ENCODE peak calls at places on chromosomes 3 and 15, in ten cellular contexts. One of them, this sample, is unnamed.

GRCh38 chr3:172213765-172214358 is 174.5 kb downstream of the FNDC3B start:
- DNase-seq in COR-L47: peak
- DNase-seq in anterior cingulate cortex: no peak
- DNase-seq in LoVo: no peak
- DNase-seq in LHCN-M2: no peak
- DNase-seq in stimulated activated CD8-positive, alpha-beta memory T cell treated with anti-CD3 and anti-CD28 coated beads, Interleukin-15, amount 100 ng/mL, for 48 hours: no peak
- DNase-seq in H7: no peak
- DNase-seq in endodermal cell: no peak
- DNase-seq in endothelial cell: no peak
- DNase-seq in HTR-8/SVneo: no peak
- DNase-seq in this sample: no peak

GRCh38 chr3:34008191-34008590 is 209.8 kb downstream of the PDCD6IP start:
- DNase-seq in COR-L47: no peak
- DNase-seq in anterior cingulate cortex: no peak
- DNase-seq in LoVo: no peak
- DNase-seq in LHCN-M2: peak
- DNase-seq in stimulated activated CD8-positive, alpha-beta memory T cell treated with anti-CD3 and anti-CD28 coated beads, Interleukin-15, amount 100 ng/mL, for 48 hours: no peak
- DNase-seq in H7: peak
- DNase-seq in endodermal cell: peak
- DNase-seq in endothelial cell: no peak
- DNase-seq in HTR-8/SVneo: no peak
- DNase-seq in this sample: no peak

GRCh38 chr3:98954242-98954641 is 52.7 kb upstream of the DCBLD2 start:
- DNase-seq in COR-L47: no peak
- DNase-seq in anterior cingulate cortex: no peak
- DNase-seq in LoVo: no peak
- DNase-seq in LHCN-M2: no peak
- DNase-seq in stimulated activated CD8-positive, alpha-beta memory T cell treated with anti-CD3 and anti-CD28 coated beads, Interleukin-15, amount 100 ng/mL, for 48 hours: no peak
- DNase-seq in H7: no peak
- DNase-seq in endodermal cell: no peak
- DNase-seq in endothelial cell: no peak
- DNase-seq in HTR-8/SVneo: no peak
- DNase-seq in this sample: no peak

GRCh38 chr15:65916664-65917406 is 47.5 kb downstream of the RAB11A start:
- DNase-seq in COR-L47: peak
- DNase-seq in anterior cingulate cortex: peak
- DNase-seq in LoVo: peak
- DNase-seq in LHCN-M2: peak
- DNase-seq in stimulated activated CD8-positive, alpha-beta memory T cell treated with anti-CD3 and anti-CD28 coated beads, Interleukin-15, amount 100 ng/mL, for 48 hours: peak
- DNase-seq in H7: peak
- DNase-seq in endodermal cell: peak
- DNase-seq in endothelial cell: peak
- DNase-seq in HTR-8/SVneo: peak
- DNase-seq in this sample: peak

GRCh38 chr15:79689030-79689429 is 207.8 kb downstream of the MTHFS start:
- DNase-seq in COR-L47: no peak
- DNase-seq in anterior cingulate cortex: no peak
- DNase-seq in LoVo: no peak
- DNase-seq in LHCN-M2: no peak
- DNase-seq in stimulated activated CD8-positive, alpha-beta memory T cell treated with anti-CD3 and anti-CD28 coated beads, Interleukin-15, amount 100 ng/mL, for 48 hours: no peak
- DNase-seq in H7: no peak
- DNase-seq in endodermal cell: no peak
- DNase-seq in endothelial cell: no peak
- DNase-seq in HTR-8/SVneo: no peak
- DNase-seq in this sample: no peak

GRCh38 chr15:91515188-91515754 is 338.2 kb upstream of the SLCO3A1 start:
- DNase-seq in COR-L47: no peak
- DNase-seq in anterior cingulate cortex: no peak
- DNase-seq in LoVo: no peak
- DNase-seq in LHCN-M2: no peak
- DNase-seq in stimulated activated CD8-positive, alpha-beta memory T cell treated with anti-CD3 and anti-CD28 coated beads, Interleukin-15, amount 100 ng/mL, for 48 hours: no peak
- DNase-seq in H7: no peak
- DNase-seq in endodermal cell: no peak
- DNase-seq in endothelial cell: no peak
- DNase-seq in HTR-8/SVneo: no peak
- DNase-seq in this sample: no peak

GRCh38 chr3:85574306-85574705 is 615.5 kb downstream of the CADM2 start:
- DNase-seq in COR-L47: no peak
- DNase-seq in anterior cingulate cortex: no peak
- DNase-seq in LoVo: no peak
- DNase-seq in LHCN-M2: no peak
- DNase-seq in stimulated activated CD8-positive, alpha-beta memory T cell treated with anti-CD3 and anti-CD28 coated beads, Interleukin-15, amount 100 ng/mL, for 48 hours: no peak
- DNase-seq in H7: no peak
- DNase-seq in endodermal cell: no peak
- DNase-seq in endothelial cell: no peak
- DNase-seq in HTR-8/SVneo: no peak
- DNase-seq in this sample: no peak

GRCh38 chr15:89167267-89168176 is 53.9 kb downstream of the RLBP1 start:
- DNase-seq in COR-L47: no peak
- DNase-seq in anterior cingulate cortex: no peak
- DNase-seq in LoVo: peak
- DNase-seq in LHCN-M2: peak
- DNase-seq in stimulated activated CD8-positive, alpha-beta memory T cell treated with anti-CD3 and anti-CD28 coated beads, Interleukin-15, amount 100 ng/mL, for 48 hours: peak
- DNase-seq in H7: no peak
- DNase-seq in endodermal cell: peak
- DNase-seq in endothelial cell: no peak
- DNase-seq in HTR-8/SVneo: peak
- DNase-seq in this sample: no peak

GRCh38 chr3:46860381-46861292 is 2.6 kb downstream of the MYL3 start:
- DNase-seq in COR-L47: no peak
- DNase-seq in anterior cingulate cortex: no peak
- DNase-seq in LoVo: peak
- DNase-seq in LHCN-M2: no peak
- DNase-seq in stimulated activated CD8-positive, alpha-beta memory T cell treated with anti-CD3 and anti-CD28 coated beads, Interleukin-15, amount 100 ng/mL, for 48 hours: no peak
- DNase-seq in H7: no peak
- DNase-seq in endodermal cell: peak
- DNase-seq in endothelial cell: peak
- DNase-seq in HTR-8/SVneo: no peak
- DNase-seq in this sample: peak

GRCh38 chr15:81575436-81576123 is 201.6 kb upstream of the TMC3 start:
- DNase-seq in COR-L47: peak
- DNase-seq in anterior cingulate cortex: peak
- DNase-seq in LoVo: no peak
- DNase-seq in LHCN-M2: no peak
- DNase-seq in stimulated activated CD8-positive, alpha-beta memory T cell treated with anti-CD3 and anti-CD28 coated beads, Interleukin-15, amount 100 ng/mL, for 48 hours: no peak
- DNase-seq in H7: no peak
- DNase-seq in endodermal cell: no peak
- DNase-seq in endothelial cell: no peak
- DNase-seq in HTR-8/SVneo: no peak
- DNase-seq in this sample: no peak

GRCh38 chr15:32730677-32731654 is 13.2 kb downstream of the GREM1 start:
- DNase-seq in COR-L47: no peak
- DNase-seq in anterior cingulate cortex: no peak
- DNase-seq in LoVo: peak
- DNase-seq in LHCN-M2: no peak
- DNase-seq in stimulated activated CD8-positive, alpha-beta memory T cell treated with anti-CD3 and anti-CD28 coated beads, Interleukin-15, amount 100 ng/mL, for 48 hours: no peak
- DNase-seq in H7: peak
- DNase-seq in endodermal cell: peak
- DNase-seq in endothelial cell: peak
- DNase-seq in HTR-8/SVneo: no peak
- DNase-seq in this sample: peak

GRCh38 chr3:139230391-139230790 is 113.4 kb upstream of the MRPS22 start:
- DNase-seq in COR-L47: no peak
- DNase-seq in anterior cingulate cortex: no peak
- DNase-seq in LoVo: no peak
- DNase-seq in LHCN-M2: no peak
- DNase-seq in stimulated activated CD8-positive, alpha-beta memory T cell treated with anti-CD3 and anti-CD28 coated beads, Interleukin-15, amount 100 ng/mL, for 48 hours: no peak
- DNase-seq in H7: no peak
- DNase-seq in endodermal cell: no peak
- DNase-seq in endothelial cell: no peak
- DNase-seq in HTR-8/SVneo: no peak
- DNase-seq in this sample: no peak

GRCh38 chr15:68821898-68822380 is 1.2 kb upstream of the ANP32A start:
- DNase-seq in COR-L47: no peak
- DNase-seq in anterior cingulate cortex: no peak
- DNase-seq in LoVo: peak
- DNase-seq in LHCN-M2: no peak
- DNase-seq in stimulated activated CD8-positive, alpha-beta memory T cell treated with anti-CD3 and anti-CD28 coated beads, Interleukin-15, amount 100 ng/mL, for 48 hours: no peak
- DNase-seq in H7: no peak
- DNase-seq in endodermal cell: peak
- DNase-seq in endothelial cell: no peak
- DNase-seq in HTR-8/SVneo: no peak
- DNase-seq in this sample: no peak

GRCh38 chr15:71443538-71443937 is 328.3 kb downstream of the THSD4 start:
- DNase-seq in COR-L47: peak
- DNase-seq in anterior cingulate cortex: peak
- DNase-seq in LoVo: peak
- DNase-seq in LHCN-M2: peak
- DNase-seq in stimulated activated CD8-positive, alpha-beta memory T cell treated with anti-CD3 and anti-CD28 coated beads, Interleukin-15, amount 100 ng/mL, for 48 hours: no peak
- DNase-seq in H7: peak
- DNase-seq in endodermal cell: peak
- DNase-seq in endothelial cell: peak
- DNase-seq in HTR-8/SVneo: peak
- DNase-seq in this sample: no peak

GRCh38 chr3:111277226-111277625 is 205.6 kb downstream of the NECTIN3 start:
- DNase-seq in COR-L47: no peak
- DNase-seq in anterior cingulate cortex: no peak
- DNase-seq in LoVo: no peak
- DNase-seq in LHCN-M2: peak
- DNase-seq in stimulated activated CD8-positive, alpha-beta memory T cell treated with anti-CD3 and anti-CD28 coated beads, Interleukin-15, amount 100 ng/mL, for 48 hours: no peak
- DNase-seq in H7: peak
- DNase-seq in endodermal cell: peak
- DNase-seq in endothelial cell: no peak
- DNase-seq in HTR-8/SVneo: peak
- DNase-seq in this sample: no peak

GRCh38 chr3:8506611-8507061 is 5.0 kb downstream of the LMCD1 start:
- DNase-seq in COR-L47: no peak
- DNase-seq in anterior cingulate cortex: no peak
- DNase-seq in LoVo: no peak
- DNase-seq in LHCN-M2: peak
- DNase-seq in stimulated activated CD8-positive, alpha-beta memory T cell treated with anti-CD3 and anti-CD28 coated beads, Interleukin-15, amount 100 ng/mL, for 48 hours: no peak
- DNase-seq in H7: no peak
- DNase-seq in endodermal cell: no peak
- DNase-seq in endothelial cell: no peak
- DNase-seq in HTR-8/SVneo: no peak
- DNase-seq in this sample: no peak

GRCh38 chr3:134483195-134483890 is 2.4 kb downstream of the ANAPC13 start:
- DNase-seq in COR-L47: no peak
- DNase-seq in anterior cingulate cortex: no peak
- DNase-seq in LoVo: no peak
- DNase-seq in LHCN-M2: peak
- DNase-seq in stimulated activated CD8-positive, alpha-beta memory T cell treated with anti-CD3 and anti-CD28 coated beads, Interleukin-15, amount 100 ng/mL, for 48 hours: no peak
- DNase-seq in H7: no peak
- DNase-seq in endodermal cell: no peak
- DNase-seq in endothelial cell: no peak
- DNase-seq in HTR-8/SVneo: no peak
- DNase-seq in this sample: no peak

GRCh38 chr15:55829826-55830225 is 86.9 kb upstream of the PRTG start:
- DNase-seq in COR-L47: no peak
- DNase-seq in anterior cingulate cortex: no peak
- DNase-seq in LoVo: no peak
- DNase-seq in LHCN-M2: peak
- DNase-seq in stimulated activated CD8-positive, alpha-beta memory T cell treated with anti-CD3 and anti-CD28 coated beads, Interleukin-15, amount 100 ng/mL, for 48 hours: no peak
- DNase-seq in H7: no peak
- DNase-seq in endodermal cell: no peak
- DNase-seq in endothelial cell: no peak
- DNase-seq in HTR-8/SVneo: no peak
- DNase-seq in this sample: no peak

GRCh38 chr3:174859756-174860155 is 622 bp downstream of the NAALADL2 start:
- DNase-seq in COR-L47: peak
- DNase-seq in anterior cingulate cortex: no peak
- DNase-seq in LoVo: no peak
- DNase-seq in LHCN-M2: no peak
- DNase-seq in stimulated activated CD8-positive, alpha-beta memory T cell treated with anti-CD3 and anti-CD28 coated beads, Interleukin-15, amount 100 ng/mL, for 48 hours: no peak
- DNase-seq in H7: no peak
- DNase-seq in endodermal cell: no peak
- DNase-seq in endothelial cell: no peak
- DNase-seq in HTR-8/SVneo: no peak
- DNase-seq in this sample: no peak

GRCh38 chr3:49673131-49673714 is 928 bp upstream of the APEH start:
- DNase-seq in COR-L47: no peak
- DNase-seq in anterior cingulate cortex: no peak
- DNase-seq in LoVo: peak
- DNase-seq in LHCN-M2: no peak
- DNase-seq in stimulated activated CD8-positive, alpha-beta memory T cell treated with anti-CD3 and anti-CD28 coated beads, Interleukin-15, amount 100 ng/mL, for 48 hours: peak
- DNase-seq in H7: no peak
- DNase-seq in endodermal cell: no peak
- DNase-seq in endothelial cell: peak
- DNase-seq in HTR-8/SVneo: no peak
- DNase-seq in this sample: no peak

GRCh38 chr3:15797600-15798303 is at the start of gene ANKRD28:
- DNase-seq in COR-L47: no peak
- DNase-seq in anterior cingulate cortex: no peak
- DNase-seq in LoVo: peak
- DNase-seq in LHCN-M2: peak
- DNase-seq in stimulated activated CD8-positive, alpha-beta memory T cell treated with anti-CD3 and anti-CD28 coated beads, Interleukin-15, amount 100 ng/mL, for 48 hours: no peak
- DNase-seq in H7: no peak
- DNase-seq in endodermal cell: peak
- DNase-seq in endothelial cell: peak
- DNase-seq in HTR-8/SVneo: peak
- DNase-seq in this sample: no peak

GRCh38 chr3:130758624-130759023 is 12.0 kb upstream of the PIK3R4 start:
- DNase-seq in COR-L47: no peak
- DNase-seq in anterior cingulate cortex: no peak
- DNase-seq in LoVo: no peak
- DNase-seq in LHCN-M2: no peak
- DNase-seq in stimulated activated CD8-positive, alpha-beta memory T cell treated with anti-CD3 and anti-CD28 coated beads, Interleukin-15, amount 100 ng/mL, for 48 hours: no peak
- DNase-seq in H7: no peak
- DNase-seq in endodermal cell: no peak
- DNase-seq in endothelial cell: no peak
- DNase-seq in HTR-8/SVneo: no peak
- DNase-seq in this sample: no peak

GRCh38 chr3:4302747-4303146 is 422 bp upstream of the SETMAR start:
- DNase-seq in COR-L47: no peak
- DNase-seq in anterior cingulate cortex: no peak
- DNase-seq in LoVo: no peak
- DNase-seq in LHCN-M2: no peak
- DNase-seq in stimulated activated CD8-positive, alpha-beta memory T cell treated with anti-CD3 and anti-CD28 coated beads, Interleukin-15, amount 100 ng/mL, for 48 hours: no peak
- DNase-seq in H7: no peak
- DNase-seq in endodermal cell: no peak
- DNase-seq in endothelial cell: no peak
- DNase-seq in HTR-8/SVneo: no peak
- DNase-seq in this sample: peak

GRCh38 chr3:144128117-144128892 is 156.7 kb downstream of the DIPK2A start:
- DNase-seq in COR-L47: no peak
- DNase-seq in anterior cingulate cortex: no peak
- DNase-seq in LoVo: no peak
- DNase-seq in LHCN-M2: no peak
- DNase-seq in stimulated activated CD8-positive, alpha-beta memory T cell treated with anti-CD3 and anti-CD28 coated beads, Interleukin-15, amount 100 ng/mL, for 48 hours: no peak
- DNase-seq in H7: no peak
- DNase-seq in endodermal cell: peak
- DNase-seq in endothelial cell: no peak
- DNase-seq in HTR-8/SVneo: no peak
- DNase-seq in this sample: no peak

GRCh38 chr3:114374433-114374832 is 80.6 kb downstream of the TIGIT start:
- DNase-seq in COR-L47: no peak
- DNase-seq in anterior cingulate cortex: no peak
- DNase-seq in LoVo: no peak
- DNase-seq in LHCN-M2: no peak
- DNase-seq in stimulated activated CD8-positive, alpha-beta memory T cell treated with anti-CD3 and anti-CD28 coated beads, Interleukin-15, amount 100 ng/mL, for 48 hours: no peak
- DNase-seq in H7: no peak
- DNase-seq in endodermal cell: no peak
- DNase-seq in endothelial cell: no peak
- DNase-seq in HTR-8/SVneo: no peak
- DNase-seq in this sample: no peak

This sample was measured in kidney.